ENCODE peak calls at places on chromosome 16, in five cellular contexts. R is aorta; K is NCI-H2081; G is heart right ventricle; L is activated CD4-positive, alpha-beta T cell treated with anti-CD3 and anti-CD28 coated beads for 36 hours. N is an unnamed sample.

GRCh38 chr16:74469946-74470478 is 48.7 kb upstream of the CLEC18B start:
- DNase-seq in R (no peak), K (no peak), G (no peak), L (no peak), N (no peak)

GRCh38 chr16:15682105-15682570 is 32.1 kb downstream of the NDE1 start:
- DNase-seq in R (peak; percentile 76), K (peak; percentile 12), G (no peak), L (peak; percentile 77), N (peak; percentile 28)

GRCh38 chr16:21101631-21102420 is 48.8 kb downstream of the DNAH3 start:
- DNase-seq in R (no peak), K (no peak), G (no peak), L (peak; percentile 41), N (no peak)

GRCh38 chr16:16915771-16916170 is 536.8 kb downstream of the NPIPA7 start:
- DNase-seq in R (no peak), K (no peak), G (no peak), L (no peak), N (no peak)

GRCh38 chr16:4548124-4548523 is 8.0 kb upstream of the C16orf96 start:
- DNase-seq in R (no peak), K (no peak), G (no peak), L (no peak), N (no peak)

GRCh38 chr16:85431431-85432124 is 181.5 kb upstream of the GSE1 start:
- DNase-seq in R (peak; percentile 46), K (no peak), G (no peak), L (no peak), N (no peak)

GRCh38 chr16:28063047-28063521 is 430 bp downstream of the GSG1L start:
- DNase-seq in R (peak; percentile 51), K (no peak), G (no peak), L (peak; percentile 22), N (no peak)

GRCh38 chr16:14069818-14070217 is 1.3 kb upstream of the MRTFB start:
- DNase-seq in R (no peak), K (no peak), G (no peak), L (no peak), N (no peak)

GRCh38 chr16:15502041-15502725 is 67.8 kb downstream of the BMERB1 start:
- DNase-seq in R (peak; percentile 53), K (no peak), G (no peak), L (no peak), N (no peak)

GRCh38 chr16:10868562-10869469 is 8.2 kb upstream of the CIITA start:
- DNase-seq in R (peak; percentile 84), K (no peak), G (peak; percentile 78), L (no peak), N (no peak)